ENCODE peak calls at places on chromosomes 5 and 9, in nine cellular contexts. One of them, this sample, is unnamed.

GRCh38 chr9:95225016-95225745 is 92.3 kb downstream of the FANCC start:
- DNase-seq in fibroblast of lung: peak
- DNase-seq in stimulated activated CD8-positive, alpha-beta memory T cell treated with anti-CD3 and anti-CD28 coated beads, Interleukin-4, amount 100 ng/mL, for 1 hour: no peak
- DNase-seq in left ventricle myocardium inferior: no peak
- DNase-seq in IMR-90: peak
- DNase-seq in heart left ventricle: no peak
- DNase-seq in cardiac muscle cell: no peak
- DNase-seq in NCI-H146: no peak
- DNase-seq in SW480: no peak
- DNase-seq in this sample: no peak

GRCh38 chr9:11038956-11039355 is 426.2 kb upstream of the PTPRD start:
- DNase-seq in SW480: no peak
- DNase-seq in cardiac muscle cell: no peak
- DNase-seq in fibroblast of lung: no peak
- DNase-seq in stimulated activated CD8-positive, alpha-beta memory T cell treated with anti-CD3 and anti-CD28 coated beads, Interleukin-4, amount 100 ng/mL, for 1 hour: no peak
- DNase-seq in left ventricle myocardium inferior: no peak
- DNase-seq in NCI-H146: no peak
- DNase-seq in heart left ventricle: no peak
- DNase-seq in IMR-90: no peak
- DNase-seq in this sample: no peak

GRCh38 chr5:169116961-169117461 is 183.9 kb downstream of the SLIT3 start:
- DNase-seq in stimulated activated CD8-positive, alpha-beta memory T cell treated with anti-CD3 and anti-CD28 coated beads, Interleukin-4, amount 100 ng/mL, for 1 hour: no peak
- DNase-seq in IMR-90: no peak
- DNase-seq in left ventricle myocardium inferior: no peak
- DNase-seq in SW480: peak
- DNase-seq in fibroblast of lung: no peak
- DNase-seq in heart left ventricle: peak
- DNase-seq in NCI-H146: no peak
- DNase-seq in cardiac muscle cell: no peak
- DNase-seq in this sample: no peak

GRCh38 chr5:107431536-107431935 is 239.2 kb downstream of the EFNA5 start:
- DNase-seq in stimulated activated CD8-positive, alpha-beta memory T cell treated with anti-CD3 and anti-CD28 coated beads, Interleukin-4, amount 100 ng/mL, for 1 hour: no peak
- DNase-seq in fibroblast of lung: no peak
- DNase-seq in NCI-H146: no peak
- DNase-seq in SW480: no peak
- DNase-seq in cardiac muscle cell: no peak
- DNase-seq in heart left ventricle: no peak
- DNase-seq in left ventricle myocardium inferior: no peak
- DNase-seq in IMR-90: no peak
- DNase-seq in this sample: no peak

GRCh38 chr5:149162401-149163084 is 21.2 kb downstream of the ABLIM3 start:
- DNase-seq in left ventricle myocardium inferior: no peak
- DNase-seq in heart left ventricle: no peak
- DNase-seq in SW480: peak
- DNase-seq in stimulated activated CD8-positive, alpha-beta memory T cell treated with anti-CD3 and anti-CD28 coated beads, Interleukin-4, amount 100 ng/mL, for 1 hour: no peak
- DNase-seq in IMR-90: peak
- DNase-seq in fibroblast of lung: peak
- DNase-seq in NCI-H146: no peak
- DNase-seq in cardiac muscle cell: no peak
- DNase-seq in this sample: no peak

GRCh38 chr9:133347985-133348762 is at the start of the genes MED22 and RPL7A:
- DNase-seq in NCI-H146: peak
- DNase-seq in fibroblast of lung: peak
- DNase-seq in heart left ventricle: peak
- DNase-seq in stimulated activated CD8-positive, alpha-beta memory T cell treated with anti-CD3 and anti-CD28 coated beads, Interleukin-4, amount 100 ng/mL, for 1 hour: peak
- DNase-seq in left ventricle myocardium inferior: peak
- DNase-seq in SW480: peak
- DNase-seq in cardiac muscle cell: peak
- DNase-seq in IMR-90: peak
- DNase-seq in this sample: peak

GRCh38 chr9:73037613-73038012 is 84.8 kb upstream of the ALDH1A1 start:
- DNase-seq in heart left ventricle: no peak
- DNase-seq in left ventricle myocardium inferior: no peak
- DNase-seq in fibroblast of lung: no peak
- DNase-seq in IMR-90: no peak
- DNase-seq in stimulated activated CD8-positive, alpha-beta memory T cell treated with anti-CD3 and anti-CD28 coated beads, Interleukin-4, amount 100 ng/mL, for 1 hour: no peak
- DNase-seq in SW480: peak
- DNase-seq in cardiac muscle cell: no peak
- DNase-seq in NCI-H146: no peak
- DNase-seq in this sample: peak

GRCh38 chr9:8845808-8846207 is 1046.2 kb upstream of the DMAC1 start:
- DNase-seq in SW480: no peak
- DNase-seq in left ventricle myocardium inferior: no peak
- DNase-seq in NCI-H146: peak
- DNase-seq in fibroblast of lung: no peak
- DNase-seq in IMR-90: no peak
- DNase-seq in stimulated activated CD8-positive, alpha-beta memory T cell treated with anti-CD3 and anti-CD28 coated beads, Interleukin-4, amount 100 ng/mL, for 1 hour: no peak
- DNase-seq in heart left ventricle: no peak
- DNase-seq in cardiac muscle cell: no peak
- DNase-seq in this sample: no peak

GRCh38 chr5:149946118-149946517 is 1.5 kb upstream of the PDE6A start:
- DNase-seq in NCI-H146: no peak
- DNase-seq in fibroblast of lung: no peak
- DNase-seq in cardiac muscle cell: no peak
- DNase-seq in stimulated activated CD8-positive, alpha-beta memory T cell treated with anti-CD3 and anti-CD28 coated beads, Interleukin-4, amount 100 ng/mL, for 1 hour: no peak
- DNase-seq in left ventricle myocardium inferior: no peak
- DNase-seq in heart left ventricle: no peak
- DNase-seq in IMR-90: no peak
- DNase-seq in SW480: no peak
- DNase-seq in this sample: no peak

GRCh38 chr9:97803167-97804058 is 49.6 kb upstream of the FOXE1 start:
- DNase-seq in SW480: peak
- DNase-seq in cardiac muscle cell: peak
- DNase-seq in NCI-H146: peak
- DNase-seq in stimulated activated CD8-positive, alpha-beta memory T cell treated with anti-CD3 and anti-CD28 coated beads, Interleukin-4, amount 100 ng/mL, for 1 hour: peak
- DNase-seq in heart left ventricle: peak
- DNase-seq in fibroblast of lung: peak
- DNase-seq in left ventricle myocardium inferior: peak
- DNase-seq in IMR-90: peak
- DNase-seq in this sample: peak

GRCh38 chr5:39765381-39765780 is 340.6 kb upstream of the DAB2 start:
- DNase-seq in IMR-90: peak
- DNase-seq in left ventricle myocardium inferior: no peak
- DNase-seq in SW480: no peak
- DNase-seq in cardiac muscle cell: no peak
- DNase-seq in fibroblast of lung: peak
- DNase-seq in stimulated activated CD8-positive, alpha-beta memory T cell treated with anti-CD3 and anti-CD28 coated beads, Interleukin-4, amount 100 ng/mL, for 1 hour: no peak
- DNase-seq in heart left ventricle: no peak
- DNase-seq in NCI-H146: no peak
- DNase-seq in this sample: peak

GRCh38 chr9:108056083-108056804 is 566.7 kb upstream of the KLF4 start:
- DNase-seq in SW480: no peak
- DNase-seq in heart left ventricle: no peak
- DNase-seq in fibroblast of lung: peak
- DNase-seq in cardiac muscle cell: no peak
- DNase-seq in left ventricle myocardium inferior: no peak
- DNase-seq in IMR-90: peak
- DNase-seq in NCI-H146: no peak
- DNase-seq in stimulated activated CD8-positive, alpha-beta memory T cell treated with anti-CD3 and anti-CD28 coated beads, Interleukin-4, amount 100 ng/mL, for 1 hour: no peak
- DNase-seq in this sample: peak

GRCh38 chr5:172283020-172283861 is at the start of gene UBTD2:
- DNase-seq in cardiac muscle cell: peak
- DNase-seq in left ventricle myocardium inferior: peak
- DNase-seq in NCI-H146: peak
- DNase-seq in SW480: peak
- DNase-seq in IMR-90: peak
- DNase-seq in fibroblast of lung: peak
- DNase-seq in stimulated activated CD8-positive, alpha-beta memory T cell treated with anti-CD3 and anti-CD28 coated beads, Interleukin-4, amount 100 ng/mL, for 1 hour: peak
- DNase-seq in heart left ventricle: peak
- DNase-seq in this sample: peak

GRCh38 chr5:71938886-71939285 is 168.4 kb upstream of the MAP1B start:
- DNase-seq in stimulated activated CD8-positive, alpha-beta memory T cell treated with anti-CD3 and anti-CD28 coated beads, Interleukin-4, amount 100 ng/mL, for 1 hour: no peak
- DNase-seq in fibroblast of lung: no peak
- DNase-seq in NCI-H146: peak
- DNase-seq in cardiac muscle cell: no peak
- DNase-seq in left ventricle myocardium inferior: no peak
- DNase-seq in IMR-90: no peak
- DNase-seq in SW480: peak
- DNase-seq in heart left ventricle: no peak
- DNase-seq in this sample: no peak

GRCh38 chr5:127492854-127493738 is 24.3 kb upstream of the PRRC1 start:
- DNase-seq in heart left ventricle: no peak
- DNase-seq in fibroblast of lung: peak
- DNase-seq in SW480: peak
- DNase-seq in left ventricle myocardium inferior: no peak
- DNase-seq in IMR-90: peak
- DNase-seq in NCI-H146: peak
- DNase-seq in stimulated activated CD8-positive, alpha-beta memory T cell treated with anti-CD3 and anti-CD28 coated beads, Interleukin-4, amount 100 ng/mL, for 1 hour: no peak
- DNase-seq in cardiac muscle cell: peak
- DNase-seq in this sample: peak